ENCODE peak calls at places on chromosomes 11 and 22, in five cellular contexts. One of them, this sample, is unnamed.

GRCh38 chr11:117821431-117821830 is 3.1 kb downstream of the FXYD2 start:
- DNase-seq in RWPE1: no peak
- DNase-seq in heart left ventricle: no peak
- DNase-seq in RWPE2: peak
- DNase-seq in ascending aorta: no peak
- DNase-seq in this sample: no peak

GRCh38 chr11:107576497-107577086 is 11.1 kb upstream of the ALKBH8 start:
- DNase-seq in RWPE1: peak
- DNase-seq in ascending aorta: no peak
- DNase-seq in heart left ventricle: peak
- DNase-seq in RWPE2: no peak
- DNase-seq in this sample: peak

GRCh38 chr11:12693075-12693473 is 18.9 kb downstream of the TEAD1 start:
- DNase-seq in ascending aorta: no peak
- DNase-seq in RWPE2: no peak
- DNase-seq in RWPE1: no peak
- DNase-seq in heart left ventricle: peak
- DNase-seq in this sample: no peak

GRCh38 chr11:32427935-32428664 is 7.2 kb downstream of the WT1 start:
- DNase-seq in RWPE1: no peak
- DNase-seq in ascending aorta: no peak
- DNase-seq in heart left ventricle: no peak
- DNase-seq in RWPE2: no peak
- DNase-seq in this sample: no peak

GRCh38 chr22:40114411-40114810 is 63.3 kb upstream of the TNRC6B start:
- DNase-seq in heart left ventricle: no peak
- DNase-seq in RWPE1: no peak
- DNase-seq in RWPE2: no peak
- DNase-seq in ascending aorta: no peak
- DNase-seq in this sample: no peak

GRCh38 chr11:69962152-69962551 is 116.0 kb upstream of the ANO1 start:
- DNase-seq in ascending aorta: no peak
- DNase-seq in RWPE2: no peak
- DNase-seq in RWPE1: peak
- DNase-seq in heart left ventricle: no peak
- DNase-seq in this sample: peak

GRCh38 chr22:47402876-47403525 is 640.6 kb downstream of the TBC1D22A start:
- DNase-seq in RWPE2: no peak
- DNase-seq in heart left ventricle: no peak
- DNase-seq in RWPE1: no peak
- DNase-seq in ascending aorta: no peak
- DNase-seq in this sample: no peak

GRCh38 chr11:19730373-19730772 is 17.7 kb downstream of the NAV2 start:
- DNase-seq in RWPE2: no peak
- DNase-seq in RWPE1: no peak
- DNase-seq in heart left ventricle: peak
- DNase-seq in ascending aorta: peak
- DNase-seq in this sample: no peak

GRCh38 chr11:70327717-70328116 is 57.2 kb downstream of the PPFIA1 start:
- DNase-seq in heart left ventricle: no peak
- DNase-seq in RWPE2: no peak
- DNase-seq in RWPE1: no peak
- DNase-seq in ascending aorta: no peak
- DNase-seq in this sample: no peak

GRCh38 chr22:50446708-50447575 is 27.9 kb downstream of the SBF1 start:
- DNase-seq in RWPE2: no peak
- DNase-seq in heart left ventricle: no peak
- DNase-seq in ascending aorta: no peak
- DNase-seq in RWPE1: no peak
- DNase-seq in this sample: no peak

GRCh38 chr11:86678823-86679222 is 6.4 kb upstream of the ME3 start:
- DNase-seq in RWPE2: no peak
- DNase-seq in ascending aorta: no peak
- DNase-seq in heart left ventricle: no peak
- DNase-seq in RWPE1: no peak
- DNase-seq in this sample: no peak

GRCh38 chr11:21963013-21963412 is 229.9 kb upstream of the ANO5 start:
- DNase-seq in RWPE2: no peak
- DNase-seq in RWPE1: no peak
- DNase-seq in ascending aorta: no peak
- DNase-seq in heart left ventricle: no peak
- DNase-seq in this sample: no peak

GRCh38 chr11:132427611-132428010 is 1057.2 kb downstream of the NTM start:
- DNase-seq in RWPE1: peak
- DNase-seq in RWPE2: no peak
- DNase-seq in heart left ventricle: no peak
- DNase-seq in ascending aorta: no peak
- DNase-seq in this sample: no peak

GRCh38 chr11:64691543-64691942 is 31.5 kb downstream of the NRXN2 start:
- DNase-seq in RWPE1: no peak
- DNase-seq in heart left ventricle: no peak
- DNase-seq in ascending aorta: no peak
- DNase-seq in RWPE2: no peak
- DNase-seq in this sample: no peak

GRCh38 chr11:112881461-112881860 is 79.8 kb upstream of the NCAM1 start:
- DNase-seq in ascending aorta: peak
- DNase-seq in RWPE2: no peak
- DNase-seq in RWPE1: peak
- DNase-seq in heart left ventricle: peak
- DNase-seq in this sample: no peak

GRCh38 chr11:88709567-88709966 is 356.2 kb downstream of the GRM5 start:
- DNase-seq in RWPE1: peak
- DNase-seq in ascending aorta: no peak
- DNase-seq in RWPE2: peak
- DNase-seq in heart left ventricle: no peak
- DNase-seq in this sample: peak

GRCh38 chr22:39997939-39998726 is 3.4 kb downstream of the FAM83F start:
- DNase-seq in RWPE2: peak
- DNase-seq in ascending aorta: no peak
- DNase-seq in heart left ventricle: no peak
- DNase-seq in RWPE1: peak
- DNase-seq in this sample: peak

GRCh38 chr11:117817213-117818035 is 7.1 kb downstream of the FXYD2 start:
- DNase-seq in heart left ventricle: peak
- DNase-seq in RWPE2: no peak
- DNase-seq in ascending aorta: no peak
- DNase-seq in RWPE1: peak
- DNase-seq in this sample: peak

GRCh38 chr11:119806064-119806915 is 77.3 kb upstream of the NECTIN1 start:
- DNase-seq in ascending aorta: no peak
- DNase-seq in heart left ventricle: peak
- DNase-seq in RWPE1: no peak
- DNase-seq in RWPE2: no peak
- DNase-seq in this sample: no peak

GRCh38 chr11:79485694-79486093 is 44.9 kb upstream of the TENM4 start:
- DNase-seq in RWPE2: no peak
- DNase-seq in heart left ventricle: no peak
- DNase-seq in RWPE1: no peak
- DNase-seq in ascending aorta: no peak
- DNase-seq in this sample: no peak

GRCh38 chr22:44807915-44808690 is 55.7 kb downstream of the ARHGAP8 start:
- DNase-seq in ascending aorta: no peak
- DNase-seq in RWPE2: no peak
- DNase-seq in heart left ventricle: peak
- DNase-seq in RWPE1: no peak
- DNase-seq in this sample: no peak
- TF ChIP-seq CTCF in ascending aorta: no peak
- TF ChIP-seq CTCF in RWPE2: no peak
- TF ChIP-seq CTCF in heart left ventricle: no peak
- TF ChIP-seq CTCF in RWPE1: no peak
- TF ChIP-seq CTCF in this sample: no peak

DNA sequence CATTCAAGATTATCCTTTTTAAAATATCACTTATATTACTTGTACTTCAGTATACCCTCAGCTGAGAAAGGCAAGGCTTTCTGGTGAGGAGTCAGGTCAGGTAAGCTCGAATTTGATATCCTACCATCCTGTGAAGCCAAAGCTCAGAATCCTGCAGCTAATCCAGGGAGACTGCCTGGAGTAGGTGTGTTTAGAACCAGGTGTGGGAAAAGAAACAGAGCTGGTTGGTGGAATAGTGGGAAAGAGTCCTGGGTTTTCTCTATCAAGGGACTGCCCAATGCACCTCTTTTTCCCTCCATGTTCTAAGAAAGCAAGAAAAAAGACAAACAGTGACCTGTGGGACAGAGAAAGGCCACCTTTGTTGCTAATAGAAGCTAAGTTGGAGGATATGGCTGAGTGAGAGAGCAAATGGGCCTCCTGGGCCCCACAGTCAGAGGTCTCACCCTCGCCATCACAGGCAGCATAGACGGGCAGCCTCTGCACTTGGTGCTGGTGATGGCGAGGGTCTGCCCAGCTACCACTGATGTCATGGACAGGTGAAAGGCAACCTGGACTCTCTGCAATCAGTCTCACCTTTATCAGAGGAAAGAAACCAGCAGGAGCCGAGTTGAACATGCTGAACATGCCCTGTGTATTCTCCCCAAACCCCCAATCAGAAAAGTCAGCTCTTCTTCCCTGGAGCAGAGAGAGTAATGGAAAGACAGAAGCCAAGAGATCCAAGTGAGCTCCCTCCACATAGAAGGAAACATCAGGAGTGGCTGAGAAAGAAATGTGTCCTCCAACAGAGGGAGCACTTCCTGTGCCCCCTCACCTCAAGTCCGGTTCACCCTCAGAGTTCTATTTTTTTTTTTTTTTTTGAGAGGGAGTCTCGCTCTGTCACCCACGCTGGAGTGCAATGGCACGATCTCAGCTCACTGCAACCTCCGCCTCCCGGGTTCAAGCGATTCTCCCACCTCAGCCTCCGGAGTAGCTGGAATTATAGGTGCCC is 491.3 kb downstream of the BUD13 start:
- DNase-seq in RWPE2: no peak
- DNase-seq in ascending aorta: no peak
- DNase-seq in RWPE1: no peak
- DNase-seq in heart left ventricle: no peak
- DNase-seq in this sample: no peak
- TF ChIP-seq CTCF in RWPE2: no peak
- TF ChIP-seq CTCF in ascending aorta: no peak
- TF ChIP-seq CTCF in RWPE1: no peak
- TF ChIP-seq CTCF in heart left ventricle: no peak
- TF ChIP-seq CTCF in this sample: no peak

DNA sequence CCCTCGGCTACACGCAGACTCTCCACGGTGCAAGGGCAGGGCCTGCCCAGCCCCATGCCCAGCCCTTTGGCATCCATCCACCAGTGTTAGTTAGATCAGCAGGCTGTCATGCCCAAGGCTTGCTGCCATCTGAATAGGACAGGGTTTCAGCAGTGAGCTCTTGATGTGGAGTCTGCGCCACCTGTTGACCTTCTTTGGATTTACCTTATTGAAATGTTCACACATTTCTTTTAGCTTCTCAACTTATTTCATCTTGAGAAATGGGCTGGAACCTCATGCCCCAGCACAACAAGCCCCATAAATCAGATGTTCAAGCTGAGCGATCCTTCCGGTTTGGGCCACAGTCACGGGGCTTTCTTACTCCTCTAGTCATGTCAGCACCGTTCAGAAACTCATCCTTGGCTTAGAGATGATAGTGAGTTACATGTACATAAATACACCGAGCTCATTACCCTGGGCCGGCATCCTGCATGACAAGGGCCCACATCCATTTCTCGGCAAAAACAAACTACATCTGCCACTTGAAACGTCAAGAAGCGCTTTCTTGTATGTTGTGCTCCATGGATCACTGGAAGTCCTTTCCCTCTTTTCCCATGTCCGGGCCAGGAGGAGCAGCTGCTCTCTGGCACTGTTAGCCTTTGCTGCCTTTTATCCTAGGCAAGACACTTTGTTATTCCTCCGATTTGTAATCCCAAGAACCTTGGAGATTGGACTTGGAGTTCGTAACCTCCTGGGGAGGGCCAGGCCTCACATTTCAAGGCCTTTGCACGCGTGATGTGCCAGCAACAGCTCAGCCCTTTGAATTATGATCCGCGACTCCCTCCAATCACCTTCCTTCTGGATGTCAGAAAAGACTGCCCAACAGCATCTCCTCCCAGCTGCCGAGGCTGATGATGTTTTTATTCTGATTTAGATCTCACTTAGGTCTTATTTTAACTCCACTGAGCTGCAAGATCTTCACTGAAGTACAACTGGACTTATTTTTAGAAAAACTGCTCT is 61.9 kb downstream of the PARVB start:
- DNase-seq in heart left ventricle: peak
- DNase-seq in RWPE1: peak
- DNase-seq in RWPE2: no peak
- DNase-seq in ascending aorta: no peak
- DNase-seq in this sample: peak
- TF ChIP-seq CTCF in heart left ventricle: peak
- TF ChIP-seq CTCF in RWPE1: peak
- TF ChIP-seq CTCF in RWPE2: peak
- TF ChIP-seq CTCF in ascending aorta: peak
- TF ChIP-seq CTCF in this sample: peak

GRCh38 chr22:42308887-42309468 is 38.5 kb upstream of the TCF20 start:
- DNase-seq in RWPE2: no peak
- DNase-seq in ascending aorta: no peak
- DNase-seq in heart left ventricle: no peak
- DNase-seq in RWPE1: no peak
- DNase-seq in this sample: no peak
- TF ChIP-seq CTCF in RWPE2: no peak
- TF ChIP-seq CTCF in ascending aorta: no peak
- TF ChIP-seq CTCF in heart left ventricle: no peak
- TF ChIP-seq CTCF in RWPE1: no peak
- TF ChIP-seq CTCF in this sample: no peak

DNA sequence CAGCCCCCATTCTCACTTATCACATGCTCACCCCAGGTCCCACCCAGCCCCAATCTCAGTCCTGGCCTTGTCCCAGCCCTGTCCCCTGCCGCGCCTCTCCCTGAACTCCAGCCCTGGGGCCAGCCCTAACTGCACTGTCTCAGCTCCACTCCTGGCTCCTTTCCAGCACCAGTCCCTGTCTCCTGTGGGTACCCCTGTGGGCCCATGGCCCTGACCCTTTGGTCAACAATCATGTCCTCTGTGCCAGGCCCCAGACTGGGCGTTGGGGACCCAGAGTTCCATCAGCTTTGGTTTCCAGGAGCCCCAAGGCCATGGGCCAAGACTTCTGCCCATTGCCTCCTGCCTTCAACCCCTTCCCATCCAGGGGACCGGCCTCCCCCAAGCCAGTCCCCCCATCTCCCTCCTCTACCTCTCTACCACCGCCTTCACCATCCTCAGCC is 756 bp downstream of the SPI1 start:
- DNase-seq in RWPE1: no peak
- DNase-seq in heart left ventricle: peak
- DNase-seq in RWPE2: peak
- DNase-seq in ascending aorta: no peak
- DNase-seq in this sample: no peak
- TF ChIP-seq CTCF in RWPE1: no peak
- TF ChIP-seq CTCF in heart left ventricle: no peak
- TF ChIP-seq CTCF in RWPE2: no peak
- TF ChIP-seq CTCF in ascending aorta: no peak
- TF ChIP-seq CTCF in this sample: no peak

This sample was measured in Calu3.